ENCODE peak calls at places on chromosomes 3 and 15, in ten cellular contexts. R is HFFc6; B is IMR-90; X is H9; P is naive thymus-derived CD8-positive, alpha-beta T cell; V is body of pancreas; C is fibroblast of pulmonary artery; M is AG04450; K is amygdala; H is GM20000. Q is an unnamed sample.

GRCh38 chr3:161977063-161977462 is 480.5 kb downstream of the OTOL1 start:
- DNase-seq in R (peak), B (peak), X (no peak), P (no peak), V (no peak), C (peak), M (no peak), K (no peak), H (no peak), Q (no peak)

GRCh38 chr3:41304603-41305002 is 105.3 kb downstream of the CTNNB1 start:
- DNase-seq in R (no peak), B (peak), X (no peak), P (no peak), V (peak), C (peak), M (no peak), K (no peak), H (no peak), Q (no peak)

GRCh38 chr3:16028604-16029003 is 145.9 kb upstream of the GALNT15 start:
- DNase-seq in R (peak), B (peak), X (no peak), P (no peak), V (no peak), C (peak), M (no peak), K (no peak), H (no peak), Q (no peak)

GRCh38 chr3:129117134-129117533 is 4.5 kb downstream of the RAB43 start:
- DNase-seq in R (no peak), B (no peak), X (no peak), P (no peak), V (no peak), C (no peak), M (no peak), K (no peak), H (no peak), Q (no peak)

GRCh38 chr3:59774613-59775012 is 724.8 kb upstream of the CFAP20DC start:
- DNase-seq in R (peak), B (peak), X (no peak), P (no peak), V (no peak), C (peak), M (peak), K (no peak), H (no peak), Q (no peak)

GRCh38 chr3:47176582-47176981 is 12.7 kb upstream of the SETD2 start:
- DNase-seq in R (no peak), B (no peak), X (no peak), P (no peak), V (no peak), C (no peak), M (no peak), K (no peak), H (no peak), Q (no peak)

GRCh38 chr3:98612587-98612986 is 19.2 kb upstream of the CPOX start:
- DNase-seq in R (no peak), B (no peak), X (peak), P (no peak), V (peak), C (peak), M (no peak), K (no peak), H (no peak), Q (no peak)

GRCh38 chr3:40588406-40588805 is 63.6 kb downstream of the ZNF621 start:
- DNase-seq in R (no peak), B (no peak), X (peak), P (no peak), V (no peak), C (no peak), M (no peak), K (no peak), H (no peak), Q (no peak)

GRCh38 chr3:123141276-123141675 is 60.5 kb upstream of the SEC22A start:
- DNase-seq in R (no peak), B (no peak), X (no peak), P (no peak), V (no peak), C (no peak), M (no peak), K (no peak), H (no peak), Q (no peak)

GRCh38 chr3:102415553-102415952 is 19.3 kb upstream of the ZPLD1 start:
- DNase-seq in R (no peak), B (no peak), X (no peak), P (no peak), V (no peak), C (peak), M (no peak), K (no peak), H (peak), Q (no peak)

GRCh38 chr15:75666823-75667501 is 19.2 kb downstream of the SNX33 start:
- DNase-seq in R (peak), B (peak), X (no peak), P (no peak), V (peak), C (peak), M (peak), K (no peak), H (no peak), Q (no peak)

GRCh38 chr3:15273214-15273613 is 59.2 kb downstream of the SH3BP5 start:
- DNase-seq in R (no peak), B (no peak), X (no peak), P (no peak), V (no peak), C (no peak), M (no peak), K (no peak), H (no peak), Q (no peak)

GRCh38 chr3:57060089-57060829 is at the start of gene SPATA12:
- DNase-seq in R (peak), B (peak), X (peak), P (no peak), V (peak), C (peak), M (peak), K (peak), H (no peak), Q (no peak)

GRCh38 chr3:12884104-12884742 is 42.9 kb upstream of the RPL32 start:
- DNase-seq in R (peak), B (peak), X (no peak), P (no peak), V (no peak), C (no peak), M (peak), K (peak), H (no peak), Q (no peak)

GRCh38 chr3:134132961-134133360 is 103.2 kb upstream of the SLCO2A1 start:
- DNase-seq in R (no peak), B (peak), X (no peak), P (no peak), V (no peak), C (peak), M (no peak), K (no peak), H (no peak), Q (no peak)

GRCh38 chr15:83733691-83734090 is 79.8 kb downstream of the ADAMTSL3 start:
- DNase-seq in R (no peak), B (no peak), X (no peak), P (no peak), V (no peak), C (no peak), M (no peak), K (no peak), H (no peak), Q (no peak)

GRCh38 chr3:150370129-150370602 is 37.9 kb upstream of the TSC22D2 start:
- DNase-seq in R (peak), B (peak), X (peak), P (no peak), V (peak), C (peak), M (peak), K (no peak), H (no peak), Q (no peak)

Q was measured in T-cell.